ENCODE peak calls at places on chromosomes 4 and X, in five cellular contexts. E, X, T, Q and R are unnamed samples.

GRCh38 chrX:86149089-86149488 is 838 bp downstream of the DACH2 start:
- DNase-seq in E (no peak), X (no peak), Q (no peak), T (no peak), R (no peak)

GRCh38 chr4:17721496-17722360 is 59.7 kb downstream of the FAM184B start:
- DNase-seq in E (no peak), T (no peak), Q (peak; percentile 57), X (no peak), R (peak; percentile 26)

GRCh38 chrX:53476371-53476770 is 42.2 kb upstream of the HSD17B10 start:
- DNase-seq in E (no peak), Q (peak; percentile 13), T (no peak), X (no peak), R (no peak)

GRCh38 chr4:173536808-173537429 is 6.9 kb upstream of the HAND2 start:
- DNase-seq in E (no peak), Q (no peak), T (no peak), X (no peak), R (no peak)

GRCh38 chr4:159043861-159044260 is 59.0 kb upstream of the RAPGEF2 start:
- DNase-seq in E (no peak), Q (no peak), T (no peak), X (no peak), R (no peak)

GRCh38 chr4:26687728-26688127 is 103.8 kb downstream of the TBC1D19 start:
- DNase-seq in Q (peak; percentile 78), E (no peak), X (no peak), T (no peak), R (no peak)

GRCh38 chrX:149010899-149011224 is 494.2 kb downstream of the IDS start:
- DNase-seq in X (no peak), T (no peak), Q (no peak), E (no peak), R (no peak)

GRCh38 chrX:73683236-73683859 is 120.4 kb downstream of the CHIC1 start:
- DNase-seq in Q (peak; percentile 15), X (no peak), E (no peak), T (no peak), R (no peak)

GRCh38 chr4:158020175-158020574 is 152.7 kb downstream of the GASK1B start:
- DNase-seq in Q (peak; percentile 90), E (no peak), X (no peak), T (peak; percentile 69), R (peak; percentile 87)

GRCh38 chr4:68346461-68346860 is 3.4 kb downstream of the YTHDC1 start:
- DNase-seq in E (no peak), Q (no peak), T (no peak), X (no peak), R (no peak)

GRCh38 chr4:119841361-119841760 is 212.8 kb upstream of the PDE5A start:
- DNase-seq in T (no peak), X (no peak), Q (no peak), E (no peak), R (no peak)

GRCh38 chr4:182082910-182083309 is 160.3 kb upstream of the TENM3 start:
- DNase-seq in E (no peak), T (no peak), X (no peak), Q (no peak), R (no peak)

GRCh38 chr4:22192302-22192645 is 243.7 kb upstream of the KCNIP4 start:
- DNase-seq in T (no peak), X (no peak), Q (no peak), E (no peak), R (no peak)

GRCh38 chr4:30454504-30454903 is 265.7 kb upstream of the PCDH7 start:
- DNase-seq in T (no peak), Q (no peak), E (no peak), X (no peak), R (no peak)

GRCh38 chr4:124904723-124905390 is 192.3 kb upstream of the ANKRD50 start:
- DNase-seq in T (no peak), X (no peak), Q (peak; percentile 10), E (no peak), R (no peak)

GRCh38 chrX:124573458-124573857 is 227.1 kb downstream of the SH2D1A start:
- DNase-seq in T (no peak), E (no peak), Q (peak; percentile 12), X (no peak), R (no peak)

GRCh38 chrX:23742693-23743622 is at the start of gene ACOT9:
- DNase-seq in E (peak; percentile 95), T (peak; percentile 95), Q (peak; percentile 94), X (peak; percentile 93), R (peak; percentile 98)

GRCh38 chrX:11787564-11787963 is 29.5 kb downstream of the MSL3 start:
- DNase-seq in E (peak; percentile 73), X (no peak), T (peak; percentile 71), Q (peak; percentile 65), R (no peak)

GRCh38 chr4:173461170-173461569 is 62.3 kb upstream of the SCRG1 start:
- DNase-seq in T (no peak), E (no peak), X (no peak), Q (no peak), R (peak; percentile 18)

GRCh38 chrX:106980952-106981626 is 18.9 kb downstream of the MORC4 start:
- DNase-seq in E (no peak), Q (no peak), T (no peak), X (no peak), R (no peak)

GRCh38 chr4:129092636-129093172 is 635 bp downstream of the SCLT1 start:
- DNase-seq in E (no peak), X (no peak), Q (peak; percentile 59), T (no peak), R (no peak)

GRCh38 chr4:38693531-38693930 is 29.5 kb downstream of the KLF3 start:
- DNase-seq in E (no peak), T (no peak), Q (no peak), X (no peak), R (no peak)
- H3K36me3 ChIP-seq in E (peaks cover 19% of the 10 kb centered on the region), T (no peaks in the 10 kb centered on the region), Q (peaks cover 88% of the 10 kb centered on the region), X (peaks cover 66% of the 10 kb centered on the region), R (peaks cover 87% of the 10 kb centered on the region)

GRCh38 chr4:2059726-2060577 is 825 bp downstream of the NAT8L start:
- DNase-seq in Q (peak; percentile 51), E (peak; percentile 34), T (no peak), X (no peak), R (peak; percentile 34)
- H3K4me3 ChIP-seq in Q (no peak overlapping the region), E (peak overlapping the region; percentile 52), T (no peak overlapping the region), X (no peak overlapping the region), R (peak overlapping the region; percentile 20)

DNA sequence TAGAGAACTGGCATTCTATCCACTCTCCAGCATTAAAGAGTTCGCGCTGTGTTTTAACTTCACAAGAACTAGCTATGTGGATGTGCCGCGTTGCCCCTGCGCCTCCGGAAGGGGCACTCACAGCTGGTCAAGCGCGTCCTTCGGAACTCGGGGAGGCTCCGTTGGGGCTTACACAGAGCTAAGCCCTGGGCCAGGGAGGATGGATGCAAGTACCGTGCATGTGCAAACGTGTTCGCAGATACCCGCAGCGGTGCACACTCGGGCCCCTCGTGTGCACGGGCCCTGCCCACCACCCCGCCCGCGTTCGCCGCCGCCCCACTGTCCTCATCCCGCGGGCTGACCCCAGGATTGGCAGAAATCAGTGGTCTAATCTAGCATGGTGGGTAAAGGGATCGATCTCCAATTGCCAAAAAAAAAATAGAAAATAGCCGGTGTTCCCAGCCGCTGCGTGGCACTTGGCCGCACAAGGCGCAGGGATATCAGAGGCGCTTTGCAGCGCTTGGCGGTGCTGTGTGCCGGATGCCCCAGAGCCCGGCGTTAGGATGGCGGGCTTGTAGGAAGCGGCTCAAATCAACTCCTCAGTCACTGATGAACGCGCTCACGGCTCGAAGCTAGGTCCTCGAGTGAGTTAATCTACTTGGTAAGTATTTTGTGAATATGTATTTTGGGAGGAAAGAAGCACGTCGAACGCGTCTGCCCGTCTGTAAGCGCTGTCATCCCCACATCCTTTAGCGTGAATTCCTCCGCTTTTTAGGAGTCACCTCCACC is 988 bp upstream of the PCDH10 start:
- DNase-seq in E (peak; percentile 60), X (no peak), T (no peak), Q (peak; percentile 75), R (no peak)
- H3K9me3 ChIP-seq in E (no peaks in the 10 kb centered on the region), X (no peaks in the 10 kb centered on the region), T (no peaks in the 10 kb centered on the region), Q (no peaks in the 10 kb centered on the region), R (no peaks in the 10 kb centered on the region)

DNA sequence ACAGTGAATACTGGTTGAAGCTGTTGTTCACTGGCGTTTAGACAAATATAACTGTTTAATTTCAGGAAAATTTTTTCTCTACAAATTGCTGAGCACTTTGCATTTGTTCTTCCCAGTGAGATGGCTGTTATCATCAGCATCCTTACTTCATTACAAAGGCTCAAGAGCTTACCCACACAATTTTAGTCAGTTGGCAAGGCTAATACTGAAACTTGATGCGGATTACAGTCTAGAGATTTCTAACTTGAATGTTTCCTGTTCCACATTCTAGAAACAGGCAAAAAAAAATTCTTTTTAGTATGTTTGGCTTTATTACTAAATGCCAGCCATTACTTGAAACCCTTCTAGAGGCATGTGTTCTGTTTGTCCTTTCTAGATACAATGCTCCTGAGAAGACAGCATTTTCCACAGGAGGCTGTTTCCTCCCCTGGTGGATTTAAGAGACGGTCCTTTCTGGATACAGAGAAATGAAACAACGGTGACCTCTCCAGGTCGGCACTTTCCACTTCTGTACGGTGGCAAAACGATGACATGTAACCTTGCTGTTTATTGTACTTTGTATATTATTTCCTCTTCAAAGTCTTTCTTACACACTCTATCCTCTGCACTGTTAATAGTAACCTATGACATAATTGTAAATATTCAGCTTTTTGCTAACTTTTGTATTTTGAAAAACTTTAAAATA is 80.9 kb downstream of the RFC1 start:
- DNase-seq in X (no peak), E (no peak), T (no peak), Q (no peak), R (no peak)
- H3K36me3 ChIP-seq in X (peaks cover 5% of the 10 kb centered on the region), E (peaks cover 11% of the 10 kb centered on the region), T (no peaks in the 10 kb centered on the region), Q (peaks cover 64% of the 10 kb centered on the region), R (peaks cover 13% of the 10 kb centered on the region)

GRCh38 chrX:125727117-125727516 is 407.4 kb downstream of the TEX13C start:
- DNase-seq in E (no peak), X (no peak), T (no peak), Q (no peak), R (no peak)
- H3K4me3 ChIP-seq in E (no peak overlapping the region), X (no peak overlapping the region), T (no peak overlapping the region), Q (no peak overlapping the region), R (no peak overlapping the region)

GRCh38 chr4:94562285-94562684 is 110.5 kb downstream of the PDLIM5 start:
- DNase-seq in E (no peak), T (no peak), Q (no peak), X (no peak), R (no peak)

GRCh38 chr4:94559351-94559806 is 107.6 kb downstream of the PDLIM5 start:
- DNase-seq in E (no peak), X (no peak), T (no peak), Q (peak; percentile 84), R (no peak)

GRCh38 chr4:94558392-94558920 is 106.7 kb downstream of the PDLIM5 start:
- DNase-seq in E (no peak), Q (no peak), T (no peak), X (no peak), R (no peak)

GRCh38 chr4:94564252-94564651 is 112.5 kb downstream of the PDLIM5 start:
- DNase-seq in E (no peak), T (no peak), Q (no peak), X (no peak), R (no peak)

GRCh38 chr4:94561249-94562024 is 109.7 kb downstream of the PDLIM5 start:
- DNase-seq in T (no peak), E (no peak), Q (peak; percentile 74), X (no peak), R (no peak)
- H3K9me3 ChIP-seq in T (no peaks in the 10 kb centered on the region), E (no peaks in the 10 kb centered on the region), Q (no peaks in the 10 kb centered on the region), X (no peaks in the 10 kb centered on the region), R (no peaks in the 10 kb centered on the region)